ENCODE peak calls at places on chromosomes 6 and 20, in four cellular contexts. One of them, this sample, is unnamed.

GRCh38 chr6:113733386-113733785 is 123.8 kb upstream of the MARCKS start:
- DNase-seq in lower leg skin: no peak
- DNase-seq in upper lobe of right lung: no peak
- DNase-seq in NT2/D1: no peak
- DNase-seq in this sample: no peak

GRCh38 chr6:148054219-148054618 is 288.4 kb upstream of the SASH1 start:
- DNase-seq in lower leg skin: no peak
- DNase-seq in upper lobe of right lung: no peak
- DNase-seq in NT2/D1: no peak
- DNase-seq in this sample: no peak

GRCh38 chr6:67875877-67876383 is 759.2 kb upstream of the ADGRB3 start:
- DNase-seq in NT2/D1: no peak
- DNase-seq in upper lobe of right lung: no peak
- DNase-seq in lower leg skin: no peak
- DNase-seq in this sample: no peak

GRCh38 chr20:50032955-50033666 is 50.3 kb downstream of the SNAI1 start:
- DNase-seq in lower leg skin: no peak
- DNase-seq in upper lobe of right lung: no peak
- DNase-seq in NT2/D1: no peak
- DNase-seq in this sample: no peak

GRCh38 chr20:45892049-45892816 is 1.1 kb downstream of the CTSA start:
- DNase-seq in NT2/D1: no peak
- DNase-seq in upper lobe of right lung: no peak
- DNase-seq in lower leg skin: no peak
- DNase-seq in this sample: peak

GRCh38 chr6:4892785-4893485 is 110.9 kb downstream of the RPP40 start:
- DNase-seq in upper lobe of right lung: no peak
- DNase-seq in NT2/D1: no peak
- DNase-seq in lower leg skin: no peak
- DNase-seq in this sample: no peak

GRCh38 chr6:71194730-71195129 is 93.9 kb upstream of the OGFRL1 start:
- DNase-seq in upper lobe of right lung: no peak
- DNase-seq in NT2/D1: no peak
- DNase-seq in lower leg skin: no peak
- DNase-seq in this sample: no peak

GRCh38 chr6:34791164-34791841 is 580 bp upstream of the BLTP3A start:
- DNase-seq in NT2/D1: no peak
- DNase-seq in lower leg skin: peak
- DNase-seq in upper lobe of right lung: peak
- DNase-seq in this sample: peak

GRCh38 chr20:25044660-25045342 is 13.1 kb downstream of the ACSS1 start:
- DNase-seq in lower leg skin: peak
- DNase-seq in NT2/D1: no peak
- DNase-seq in upper lobe of right lung: peak
- DNase-seq in this sample: no peak

GRCh38 chr20:43666376-43667328 is at the start of gene MYBL2:
- DNase-seq in lower leg skin: no peak
- DNase-seq in upper lobe of right lung: peak
- DNase-seq in NT2/D1: peak
- DNase-seq in this sample: peak

GRCh38 chr6:132465530-132466485 is 47.1 kb downstream of the STX7 start:
- DNase-seq in upper lobe of right lung: no peak
- DNase-seq in lower leg skin: no peak
- DNase-seq in NT2/D1: no peak
- DNase-seq in this sample: no peak

GRCh38 chr6:125511809-125512341 is 210.1 kb upstream of the HDDC2 start:
- DNase-seq in upper lobe of right lung: no peak
- DNase-seq in lower leg skin: no peak
- DNase-seq in NT2/D1: no peak
- DNase-seq in this sample: no peak

GRCh38 chr6:170266061-170266825 is 24.6 kb downstream of the DLL1 start:
- DNase-seq in lower leg skin: no peak
- DNase-seq in upper lobe of right lung: no peak
- DNase-seq in NT2/D1: no peak
- DNase-seq in this sample: peak

GRCh38 chr20:53935353-53936084 is 134.9 kb downstream of the BCAS1 start:
- DNase-seq in NT2/D1: no peak
- DNase-seq in upper lobe of right lung: no peak
- DNase-seq in lower leg skin: no peak
- DNase-seq in this sample: no peak

DNA sequence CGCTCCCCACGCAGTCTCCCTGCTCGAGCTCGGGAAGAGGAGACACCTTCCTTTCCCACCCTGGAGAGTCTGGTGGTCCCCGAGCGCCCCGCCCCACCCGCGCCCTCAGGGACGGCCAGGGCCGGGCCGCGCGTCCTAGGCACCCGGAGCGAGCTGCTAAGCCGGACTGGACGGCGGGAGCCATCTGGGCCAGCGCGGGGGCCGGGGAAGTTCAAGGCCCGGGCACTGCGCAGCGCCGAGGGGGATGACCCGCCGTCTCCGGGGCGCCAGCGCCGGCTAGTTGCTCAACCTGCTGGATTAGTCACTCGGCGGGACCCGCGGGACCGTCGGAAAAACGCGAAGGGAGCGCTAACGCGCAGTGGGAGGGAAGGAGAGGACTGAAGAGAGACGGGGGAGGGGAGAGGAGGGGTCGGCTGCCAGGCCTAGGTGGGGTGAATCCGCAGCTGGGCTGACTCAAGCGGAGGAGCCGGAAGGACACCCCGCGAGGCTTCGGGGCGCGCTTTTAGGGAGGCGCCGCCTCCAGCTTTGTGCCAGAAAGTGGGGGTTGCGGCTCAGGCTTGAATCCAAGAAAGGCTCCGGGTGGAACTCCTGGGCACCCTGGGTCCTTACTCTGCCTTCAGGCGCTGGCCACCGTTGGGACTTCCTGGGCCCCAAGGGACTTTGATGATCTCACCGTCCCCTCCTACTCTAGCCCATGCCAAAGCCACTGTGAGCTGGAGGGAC is 75.7 kb upstream of the FOXP4 start:
- DNase-seq in NT2/D1: no peak
- DNase-seq in lower leg skin: peak
- DNase-seq in upper lobe of right lung: peak
- DNase-seq in this sample: no peak
- H3K4me3 ChIP-seq in NT2/D1: peak
- H3K4me3 ChIP-seq in lower leg skin: no peak
- H3K4me3 ChIP-seq in upper lobe of right lung: peak
- H3K4me3 ChIP-seq in this sample: peak

GRCh38 chr6:31208506-31208905 is 38.0 kb upstream of the POU5F1 start:
- DNase-seq in NT2/D1: no peak
- DNase-seq in upper lobe of right lung: no peak
- DNase-seq in lower leg skin: no peak
- DNase-seq in this sample: no peak
- H3K4me3 ChIP-seq in NT2/D1: no peak
- H3K4me3 ChIP-seq in upper lobe of right lung: no peak
- H3K4me3 ChIP-seq in lower leg skin: no peak
- H3K4me3 ChIP-seq in this sample: no peak

DNA sequence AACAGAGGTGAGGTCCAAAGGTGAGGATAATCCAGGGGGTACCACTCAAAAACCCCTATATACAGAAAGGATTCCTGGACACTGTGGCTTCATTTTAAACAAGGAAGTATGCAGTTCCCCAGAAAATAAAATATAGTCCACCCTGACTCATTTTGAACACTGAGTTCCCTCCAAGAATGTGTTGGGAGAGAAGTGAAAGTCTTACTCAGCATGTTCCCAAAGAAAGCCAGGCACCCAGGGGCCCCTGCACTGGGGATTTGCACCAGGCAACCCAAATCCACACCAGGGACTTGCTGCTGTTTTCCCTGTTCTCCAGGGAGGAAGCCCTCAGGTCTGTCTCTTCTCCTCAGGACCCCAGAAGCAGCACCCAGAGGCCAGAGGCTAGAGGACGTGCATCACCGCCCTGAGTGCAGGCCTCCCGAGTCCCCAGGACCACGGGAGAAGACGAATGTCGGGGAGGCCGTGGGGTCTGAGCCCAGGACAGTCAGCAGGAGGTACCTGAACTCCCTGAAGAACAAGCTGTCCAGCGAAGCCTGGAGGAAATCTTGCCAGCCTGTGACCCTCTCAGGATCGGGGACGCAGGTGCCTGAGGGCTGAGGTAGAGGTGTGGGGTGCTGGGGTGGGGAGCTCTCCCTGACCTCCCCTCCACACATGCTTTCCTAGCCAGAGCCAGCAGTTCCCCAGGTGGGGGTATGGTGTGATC is 3.2 kb downstream of the FGD2 start:
- DNase-seq in lower leg skin: no peak
- DNase-seq in upper lobe of right lung: peak
- DNase-seq in NT2/D1: no peak
- DNase-seq in this sample: no peak
- H3K4me3 ChIP-seq in lower leg skin: no peak
- H3K4me3 ChIP-seq in upper lobe of right lung: peak
- H3K4me3 ChIP-seq in NT2/D1: no peak
- H3K4me3 ChIP-seq in this sample: no peak

DNA sequence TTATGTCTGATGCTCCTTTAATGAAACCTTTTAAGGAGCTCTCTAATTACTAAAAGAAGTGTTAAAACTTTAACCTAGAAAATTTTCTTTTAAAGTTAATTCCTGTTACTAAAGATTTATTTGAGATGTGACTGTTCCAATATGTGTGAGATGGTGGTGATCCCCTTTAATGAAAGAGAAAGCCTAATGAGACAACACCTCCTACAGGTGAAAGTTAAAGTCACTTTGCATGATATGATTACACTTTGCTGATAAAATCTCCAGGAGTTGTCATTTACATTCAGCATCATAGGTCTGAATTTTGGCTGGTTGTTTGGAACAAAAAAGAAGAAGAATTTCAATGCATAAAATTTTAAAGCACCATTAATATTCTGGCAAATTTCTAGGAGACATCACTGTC is 307.4 kb downstream of the TRDN start:
- DNase-seq in NT2/D1: no peak
- DNase-seq in lower leg skin: no peak
- DNase-seq in upper lobe of right lung: no peak
- DNase-seq in this sample: no peak
- H3K4me3 ChIP-seq in NT2/D1: no peak
- H3K4me3 ChIP-seq in lower leg skin: no peak
- H3K4me3 ChIP-seq in upper lobe of right lung: no peak
- H3K4me3 ChIP-seq in this sample: no peak

DNA sequence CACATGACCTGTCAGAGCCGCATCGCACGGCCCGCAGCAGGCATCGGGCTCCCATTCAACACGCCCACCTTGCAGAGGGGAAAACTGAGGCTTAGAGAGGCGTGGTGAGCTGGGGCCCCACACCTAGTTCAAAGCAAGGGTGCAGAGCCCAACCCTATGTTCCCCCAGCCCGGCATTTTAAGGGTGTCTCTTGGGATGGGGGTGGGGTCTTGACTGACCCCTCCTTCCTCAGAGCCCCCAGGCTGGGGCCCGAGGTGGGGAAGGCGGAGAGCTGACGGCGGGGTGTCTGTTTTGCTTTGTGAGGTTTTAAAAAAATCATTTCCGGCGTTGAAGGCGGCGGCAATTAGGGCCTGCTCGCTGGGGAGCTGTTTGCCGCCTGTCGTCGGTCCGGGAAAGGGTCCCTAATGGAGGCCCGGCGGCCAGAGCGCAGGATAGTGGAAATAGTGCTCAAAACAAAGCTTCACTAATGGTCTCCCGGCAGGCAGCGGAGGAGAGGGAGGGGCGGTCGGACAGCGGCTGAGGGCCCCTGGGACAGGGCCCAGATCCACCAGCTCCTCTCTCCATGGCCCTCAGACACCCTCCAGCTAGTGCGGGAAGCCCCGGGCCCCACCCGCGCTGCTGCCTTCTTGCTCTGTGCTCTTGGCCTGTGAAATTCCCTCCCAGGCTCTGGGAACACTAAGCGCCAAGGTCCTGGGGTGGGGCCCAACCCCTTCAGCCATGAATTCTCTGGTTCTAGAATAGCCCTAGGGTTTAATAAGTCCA is 11.9 kb downstream of the VSTM2L start:
- DNase-seq in NT2/D1: peak
- DNase-seq in lower leg skin: no peak
- DNase-seq in upper lobe of right lung: peak
- DNase-seq in this sample: no peak
- H3K4me3 ChIP-seq in NT2/D1: peak
- H3K4me3 ChIP-seq in lower leg skin: no peak
- H3K4me3 ChIP-seq in upper lobe of right lung: peak
- H3K4me3 ChIP-seq in this sample: peak

DNA sequence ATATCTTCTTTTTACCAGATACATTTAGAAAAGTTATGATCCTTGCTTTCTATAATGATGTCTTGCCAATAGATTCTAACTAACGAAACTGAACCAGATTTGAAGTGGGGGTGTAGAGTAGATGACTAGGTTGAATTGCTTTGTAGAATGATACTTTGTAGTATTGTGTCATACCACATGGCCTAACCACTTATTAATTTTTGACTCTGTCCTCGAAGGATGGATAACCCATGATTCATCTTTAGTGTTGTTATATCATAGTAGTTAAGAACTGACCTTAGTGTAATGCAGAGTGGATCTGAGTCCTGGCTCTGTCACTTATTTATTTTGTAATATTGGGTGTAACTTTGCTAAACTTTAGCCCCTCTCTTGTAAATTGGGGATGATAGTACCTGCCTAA is 4.5 kb downstream of the PHF3 start:
- DNase-seq in NT2/D1: no peak
- DNase-seq in upper lobe of right lung: no peak
- DNase-seq in lower leg skin: no peak
- DNase-seq in this sample: no peak
- H3K4me3 ChIP-seq in NT2/D1: no peak
- H3K4me3 ChIP-seq in upper lobe of right lung: no peak
- H3K4me3 ChIP-seq in lower leg skin: no peak
- H3K4me3 ChIP-seq in this sample: no peak